ENCODE peak calls at places on chromosomes 6 and 20, in ten cellular contexts. W, O, I, N, V, P, F, G, B and Q are unnamed samples. For H3K36me3, the result is how much of the 10 kb centered on the place peaks cover.

GRCh38 chr6:24949020-24949569 is 13.3 kb upstream of the RIPOR2 start:
- DNase-seq in W (no peak), B (no peak), N (no peak), G (no peak), P (no peak), I (no peak), O (no peak), V (no peak), F (no peak), Q (no peak)

GRCh38 chr20:49325981-49326380 is 48.1 kb upstream of the ZNFX1 start:
- DNase-seq in I (no peak), B (no peak), G (no peak), N (no peak), O (no peak), F (no peak), W (peak), P (no peak), V (no peak), Q (no peak)

GRCh38 chr20:22773326-22773725 is 189.0 kb upstream of the FOXA2 start:
- DNase-seq in O (no peak), G (no peak), V (peak), F (no peak), B (no peak), N (no peak), W (no peak), P (no peak), I (no peak), Q (no peak)

GRCh38 chr6:167872538-167873210 is 46.0 kb downstream of the AFDN start:
- DNase-seq in V (no peak), O (no peak), W (peak), B (no peak), F (no peak), G (no peak), N (no peak), P (no peak), I (no peak), Q (no peak)

GRCh38 chr6:13395272-13396237 is 67.2 kb upstream of the TBC1D7 start:
- DNase-seq in N (no peak), I (peak), O (no peak), P (no peak), V (peak), W (peak), G (peak), B (peak), F (peak), Q (peak)

GRCh38 chr6:4776493-4776966 is 326 bp downstream of the CDYL start:
- DNase-seq in O (peak), W (no peak), B (no peak), N (no peak), P (peak), V (no peak), I (peak), F (peak), G (peak), Q (peak)

GRCh38 chr20:24148372-24148771 is 159.8 kb upstream of the GGTLC1 start:
- DNase-seq in I (no peak), N (no peak), G (no peak), W (peak), F (peak), B (no peak), P (no peak), O (peak), V (no peak), Q (no peak)

GRCh38 chr6:142395768-142396231 is 94.0 kb downstream of the ADGRG6 start:
- DNase-seq in G (no peak), I (no peak), N (no peak), O (no peak), F (no peak), W (peak), V (no peak), P (no peak), B (no peak), Q (no peak)

GRCh38 chr6:144768676-144769599 is 483.8 kb downstream of the UTRN start:
- DNase-seq in G (no peak), P (no peak), I (no peak), O (no peak), W (no peak), B (no peak), N (no peak), F (no peak), V (no peak), Q (no peak)

GRCh38 chr6:155196891-155197290 is 66.9 kb upstream of the CLDN20 start:
- DNase-seq in B (no peak), V (no peak), W (no peak), G (no peak), I (no peak), N (no peak), O (no peak), P (no peak), F (no peak), Q (no peak)

GRCh38 chr20:62244644-62245108 is 6.4 kb downstream of the OSBPL2 start:
- DNase-seq in G (no peak), W (no peak), V (no peak), I (peak), B (no peak), P (no peak), N (no peak), O (no peak), F (no peak), Q (no peak)

GRCh38 chr20:63381781-63382431 is 20.8 kb upstream of the CHRNA4 start:
- DNase-seq in W (no peak), N (no peak), V (peak), P (peak), I (no peak), F (no peak), O (no peak), B (no peak), G (no peak), Q (no peak)

GRCh38 chr6:129498556-129498940 is 211.4 kb downstream of the ARHGAP18 start:
- DNase-seq in F (no peak), G (no peak), B (no peak), I (no peak), V (no peak), W (peak), O (no peak), N (no peak), P (no peak), Q (no peak)

GRCh38 chr6:56361812-56362211 is 114.4 kb upstream of the COL21A1 start:
- DNase-seq in B (no peak), O (no peak), N (no peak), I (no peak), F (no peak), V (no peak), P (no peak), W (peak), G (no peak), Q (no peak)

GRCh38 chr6:50922579-50923525 is 104.2 kb downstream of the TFAP2B start:
- DNase-seq in P (no peak), N (no peak), B (no peak), V (no peak), O (no peak), W (peak), I (no peak), G (no peak), F (no peak), Q (no peak)

GRCh38 chr6:160783741-160784140 is 81.7 kb downstream of the PLG start:
- DNase-seq in O (no peak), V (no peak), B (no peak), I (no peak), G (no peak), N (no peak), F (no peak), P (no peak), W (no peak), Q (no peak)

GRCh38 chr20:57696401-57696961 is 13.3 kb downstream of the PMEPA1 start:
- DNase-seq in W (no peak), N (no peak), G (no peak), V (no peak), O (no peak), B (no peak), I (no peak), P (no peak), F (no peak), Q (no peak)

GRCh38 chr20:57429579-57430202 is 38.5 kb downstream of the RBM38 start:
- DNase-seq in P (no peak), W (peak), F (peak), I (no peak), G (no peak), B (no peak), O (no peak), V (no peak), N (no peak), Q (no peak)

GRCh38 chr6:116255246-116255800 is 1.4 kb upstream of the TSPYL4 start:
- DNase-seq in W (peak), V (peak), N (no peak), O (no peak), I (no peak), P (no peak), G (no peak), B (no peak), F (no peak), Q (no peak)

GRCh38 chr6:138590796-138591709 is 91.8 kb upstream of the NHSL1 start:
- DNase-seq in N (peak), W (peak), F (no peak), G (no peak), P (peak), V (peak), O (no peak), B (no peak), I (peak), Q (peak)

GRCh38 chr6:126066068-126067048 is 80.0 kb downstream of the TRMT11 start:
- DNase-seq in P (no peak), G (no peak), O (no peak), F (no peak), W (no peak), N (no peak), I (no peak), V (no peak), B (no peak), Q (no peak)

GRCh38 chr6:76555090-76555489 is 482.6 kb upstream of the IMPG1 start:
- DNase-seq in P (no peak), G (no peak), I (no peak), V (no peak), N (no peak), O (no peak), W (no peak), F (no peak), B (no peak), Q (no peak)

GRCh38 chr20:46639587-46639986 is 11.7 kb downstream of the SLC13A3 start:
- DNase-seq in N (no peak), V (no peak), W (no peak), P (no peak), B (no peak), F (no peak), G (no peak), O (no peak), I (no peak), Q (no peak)

GRCh38 chr6:39855356-39855995 is 63.3 kb downstream of the DAAM2 start:
- DNase-seq in V (no peak), B (no peak), N (no peak), O (no peak), P (no peak), W (peak), G (no peak), F (no peak), I (no peak), Q (peak)

GRCh38 chr6:88490865-88491264 is 324.7 kb upstream of the CNR1 start:
- DNase-seq in O (no peak), B (no peak), V (no peak), N (no peak), P (no peak), W (peak), F (no peak), G (no peak), I (no peak), Q (no peak)

GRCh38 chr6:147716434-147716833 is 207.9 kb downstream of the SAMD5 start:
- DNase-seq in G (no peak), V (no peak), W (no peak), N (no peak), B (no peak), P (no peak), F (no peak), O (no peak), I (no peak), Q (no peak)

GRCh38 chr6:110341671-110342304 is 16.4 kb downstream of the METTL24 start:
- DNase-seq in P (peak), V (peak), O (no peak), B (no peak), G (no peak), W (no peak), I (no peak), N (no peak), F (no peak), Q (no peak)

GRCh38 chr20:40897177-40897700 is 131.4 kb upstream of the TOP1 start:
- DNase-seq in B (no peak), N (no peak), F (no peak), V (peak), P (no peak), W (no peak), I (no peak), O (no peak), G (no peak), Q (no peak)

GRCh38 chr20:61657719-61658377 is 405.8 kb downstream of the CDH4 start:
- DNase-seq in I (no peak), B (no peak), G (no peak), F (no peak), W (no peak), V (no peak), O (no peak), P (no peak), N (no peak), Q (no peak)

GRCh38 chr20:5222919-5223634 is 93.7 kb downstream of the PROKR2 start:
- DNase-seq in N (no peak), W (peak), F (peak), G (peak), O (no peak), V (peak), I (peak), P (peak), B (peak), Q (no peak)

GRCh38 chr20:25274891-25275812 is 27.3 kb downstream of the PYGB start:
- DNase-seq in W (no peak), P (no peak), V (no peak), O (peak), F (peak), G (peak), N (peak), I (peak), B (peak), Q (peak)

GRCh38 chr6:142296975-142297604 is 4.7 kb upstream of the ADGRG6 start:
- DNase-seq in B (no peak), N (no peak), F (no peak), P (no peak), W (no peak), I (no peak), G (no peak), O (no peak), V (no peak), Q (no peak)

GRCh38 chr20:19661717-19662637 is 96.1 kb upstream of the RIN2 start:
- DNase-seq in V (peak), F (peak), B (peak), I (peak), W (peak), N (peak), O (no peak), P (peak), G (peak), Q (peak)

GRCh38 chr6:3139090-3139903 is 18.0 kb downstream of the TUBB2A start:
- DNase-seq in N (peak), O (peak), I (peak), V (peak), W (peak), P (no peak), F (peak), G (peak), B (peak), Q (peak)

GRCh38 chr20:38383147-38383546 is 36.9 kb downstream of the LBP start:
- DNase-seq in O (no peak), V (no peak), G (no peak), I (no peak), W (no peak), B (no peak), F (no peak), N (no peak), P (no peak), Q (no peak)

GRCh38 chr6:161418458-161418945 is 144.6 kb upstream of the AGPAT4 start:
- DNase-seq in P (peak), I (peak), N (no peak), O (no peak), G (no peak), B (no peak), F (no peak), W (peak), V (peak), Q (no peak)

GRCh38 chr6:193773-194310 is 98.4 kb upstream of the DUSP22 start:
- DNase-seq in B (no peak), G (no peak), P (no peak), O (no peak), I (no peak), V (no peak), F (no peak), W (no peak), N (no peak), Q (no peak)

GRCh38 chr6:168828800-168829199 is 387.8 kb downstream of the SMOC2 start:
- DNase-seq in O (no peak), G (no peak), N (no peak), P (no peak), B (no peak), F (no peak), V (no peak), I (no peak), W (peak), Q (no peak)

GRCh38 chr6:106084973-106085686 is 1.0 kb upstream of the PRDM1 start:
- DNase-seq in I (no peak), N (no peak), B (no peak), V (no peak), W (peak), G (no peak), O (no peak), F (no peak), P (no peak), Q (no peak)

GRCh38 chr6:106084106-106084963 is 1.8 kb upstream of the PRDM1 start:
- DNase-seq in V (peak), I (no peak), P (peak), F (no peak), W (peak), B (no peak), N (no peak), O (no peak), G (no peak), Q (no peak)

GRCh38 chr6:106085687-106085983 is 501 bp upstream of the PRDM1 start:
- DNase-seq in G (no peak), I (no peak), P (no peak), O (no peak), F (no peak), W (no peak), N (no peak), V (no peak), B (no peak), Q (no peak)

GRCh38 chr6:106087548-106088325 is 1.6 kb downstream of the PRDM1 start:
- DNase-seq in F (no peak), O (no peak), B (peak), P (peak), G (no peak), V (no peak), N (no peak), I (peak), W (peak), Q (no peak)

GRCh38 chr6:106085984-106086832 is at the start of gene PRDM1:
- DNase-seq in B (peak), P (peak), I (peak), G (peak), N (peak), W (peak), F (peak), V (peak), O (peak), Q (peak)
- TF ChIP-seq CTCF in B (peak), P (peak), I (no peak), G (peak), N (peak), W (no peak), F (peak), V (peak), O (peak), Q (no peak)

DNA sequence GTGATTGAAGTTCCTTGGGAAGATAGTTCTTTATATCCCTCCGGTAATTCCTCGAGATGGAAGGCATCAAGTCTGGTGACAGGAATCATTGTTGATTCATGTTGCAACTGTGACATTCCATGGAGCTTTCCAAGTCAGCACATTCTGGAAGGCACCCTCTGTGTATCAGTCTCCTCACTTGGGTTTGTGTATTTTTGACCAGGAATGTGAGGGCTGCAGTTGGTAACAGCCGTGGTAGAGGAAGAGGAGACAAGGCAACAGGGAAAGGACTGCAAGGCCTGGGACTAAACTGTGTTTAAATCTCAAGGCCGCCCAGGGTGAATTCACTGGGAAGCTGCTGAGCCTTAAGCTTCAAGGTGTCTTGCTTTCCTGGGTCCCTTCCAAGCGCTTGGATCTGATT is 99.0 kb downstream of the CLIC5 start:
- DNase-seq in I (no peak), B (no peak), N (no peak), P (peak), W (no peak), G (no peak), O (no peak), F (no peak), V (no peak), Q (no peak)
- H3K27ac ChIP-seq in I (no peak), B (peak), N (peak), P (no peak), W (no peak), G (peak), O (no peak), F (no peak), V (no peak), Q (no peak)

DNA sequence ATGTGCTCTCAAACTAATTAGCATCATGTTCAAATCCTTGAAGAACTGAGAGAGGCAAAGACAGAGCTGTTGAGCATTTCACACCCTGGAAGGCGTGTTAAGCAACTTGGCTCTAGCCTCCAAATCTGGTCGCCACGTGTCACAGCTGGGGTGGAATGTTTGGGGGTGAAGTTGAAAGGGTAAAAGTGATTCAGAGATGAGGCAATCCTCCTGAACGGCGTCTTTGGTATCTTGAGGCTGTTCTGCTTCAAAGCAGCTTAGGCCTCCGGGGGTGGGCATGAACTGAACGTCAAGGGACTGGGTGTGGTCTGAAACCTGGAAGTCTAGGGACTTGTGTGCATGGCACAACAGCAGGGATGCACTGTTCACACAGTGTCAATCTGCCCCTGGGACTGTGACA is 62.3 kb downstream of the TRAM2 start:
- DNase-seq in B (peak), V (peak), W (peak), O (no peak), G (peak), I (no peak), P (no peak), N (no peak), F (no peak), Q (peak)
- H3K36me3 ChIP-seq in B (under half), V (under half), W (under half), O (under half), G (under half), I (under half), P (under half), N (under half), F (under half), Q (under half)

DNA sequence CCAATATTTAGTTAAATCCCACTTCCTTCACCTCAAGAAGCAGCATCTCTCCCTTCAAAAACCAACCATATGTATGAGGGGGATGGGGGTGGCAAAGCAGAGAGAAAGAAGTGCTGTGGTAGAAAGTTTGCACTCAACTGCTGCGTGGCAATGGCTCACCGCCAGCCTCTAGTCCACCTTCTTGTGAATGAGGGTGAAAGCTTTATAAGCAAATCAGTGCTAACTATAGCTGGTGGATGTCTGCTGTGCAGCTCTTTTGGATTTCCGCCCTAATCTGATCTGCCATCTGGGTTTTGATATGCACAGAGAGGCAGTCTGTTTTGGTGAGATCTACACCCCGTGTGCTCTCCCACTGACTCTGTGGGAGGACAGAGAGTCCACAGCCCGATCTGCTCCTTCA is 281.2 kb upstream of the SUPT3H start:
- DNase-seq in F (no peak), B (no peak), O (no peak), P (no peak), G (no peak), W (no peak), N (no peak), V (no peak), I (no peak), Q (no peak)
- TF ChIP-seq CTCF in F (no peak), B (no peak), O (no peak), P (no peak), G (no peak), W (no peak), N (no peak), V (no peak), I (no peak), Q (no peak)

GRCh38 chr6:123546537-123546936 is 90.2 kb downstream of the TRDN start:
- DNase-seq in O (no peak), F (no peak), P (no peak), W (no peak), N (no peak), G (no peak), B (no peak), I (no peak), V (no peak), Q (no peak)

GRCh38 chr6:123550052-123550617 is 86.6 kb downstream of the TRDN start:
- DNase-seq in B (no peak), P (no peak), F (no peak), N (no peak), V (no peak), O (no peak), I (no peak), G (no peak), W (no peak), Q (no peak)

GRCh38 chr6:123551939-123552707 is 84.6 kb downstream of the TRDN start:
- DNase-seq in F (no peak), O (no peak), G (no peak), B (no peak), I (no peak), N (no peak), V (no peak), W (peak), P (no peak), Q (no peak)

GRCh38 chr6:123547216-123547978 is 89.4 kb downstream of the TRDN start:
- DNase-seq in P (no peak), N (no peak), G (no peak), B (no peak), V (no peak), F (no peak), I (no peak), W (no peak), O (no peak), Q (no peak)
- H3K27ac ChIP-seq in P (no peak), N (no peak), G (peak), B (no peak), V (no peak), F (no peak), I (no peak), W (no peak), O (no peak), Q (no peak)

GRCh38 chr20:3909952-3910366 is 20.8 kb downstream of the PANK2 start:
- DNase-seq in I (no peak), W (no peak), P (no peak), O (no peak), N (no peak), B (no peak), V (no peak), F (no peak), G (no peak), Q (no peak)
- H3K36me3 ChIP-seq in I (under half), W (under half), P (half or more), O (half or more), N (under half), B (half or more), V (under half), F (half or more), G (under half), Q (under half)